ENCODE peak calls at places on chromosomes 6 and 20, in seven cellular contexts. One of them, this sample, is unnamed.

GRCh38 chr6:140858381-140858971 is 1274.2 kb upstream of the GJE1 start:
- DNase-seq in HEK293T: no peak
- DNase-seq in effector CD4-positive, alpha-beta T cell: no peak
- DNase-seq in NCI-H2107: no peak
- DNase-seq in cardiac fibroblast: no peak
- DNase-seq in Kasumi-1: no peak
- DNase-seq in fibroblast of lung: peak
- DNase-seq in this sample: no peak

GRCh38 chr6:135537782-135538301 is 40.3 kb upstream of the AHI1 start:
- DNase-seq in HEK293T: no peak
- DNase-seq in NCI-H2107: no peak
- DNase-seq in cardiac fibroblast: peak
- DNase-seq in effector CD4-positive, alpha-beta T cell: no peak
- DNase-seq in fibroblast of lung: peak
- DNase-seq in Kasumi-1: no peak
- DNase-seq in this sample: peak

GRCh38 chr20:51383891-51384510 is 158.5 kb downstream of the NFATC2 start:
- DNase-seq in Kasumi-1: no peak
- DNase-seq in NCI-H2107: no peak
- DNase-seq in effector CD4-positive, alpha-beta T cell: no peak
- DNase-seq in cardiac fibroblast: no peak
- DNase-seq in HEK293T: no peak
- DNase-seq in fibroblast of lung: no peak
- DNase-seq in this sample: no peak

GRCh38 chr6:134725590-134725989 is 224.3 kb downstream of the ALDH8A1 start:
- DNase-seq in effector CD4-positive, alpha-beta T cell: no peak
- DNase-seq in Kasumi-1: no peak
- DNase-seq in NCI-H2107: no peak
- DNase-seq in cardiac fibroblast: no peak
- DNase-seq in fibroblast of lung: no peak
- DNase-seq in HEK293T: no peak
- DNase-seq in this sample: no peak

GRCh38 chr6:53794073-53794719 is 609 bp upstream of the LRRC1 start:
- DNase-seq in Kasumi-1: peak
- DNase-seq in NCI-H2107: no peak
- DNase-seq in fibroblast of lung: peak
- DNase-seq in HEK293T: peak
- DNase-seq in cardiac fibroblast: peak
- DNase-seq in effector CD4-positive, alpha-beta T cell: peak
- DNase-seq in this sample: peak

GRCh38 chr6:116557863-116558262 is 4.3 kb downstream of the CALHM4 start:
- DNase-seq in cardiac fibroblast: peak
- DNase-seq in Kasumi-1: no peak
- DNase-seq in NCI-H2107: no peak
- DNase-seq in effector CD4-positive, alpha-beta T cell: no peak
- DNase-seq in HEK293T: no peak
- DNase-seq in fibroblast of lung: peak
- DNase-seq in this sample: no peak

GRCh38 chr6:108359901-108360882 is 65.3 kb downstream of the AFG1L start:
- DNase-seq in HEK293T: no peak
- DNase-seq in fibroblast of lung: peak
- DNase-seq in effector CD4-positive, alpha-beta T cell: no peak
- DNase-seq in cardiac fibroblast: peak
- DNase-seq in NCI-H2107: no peak
- DNase-seq in Kasumi-1: peak
- DNase-seq in this sample: no peak

GRCh38 chr6:29661071-29661470 is 4.2 kb downstream of the MOG start:
- DNase-seq in effector CD4-positive, alpha-beta T cell: no peak
- DNase-seq in NCI-H2107: no peak
- DNase-seq in cardiac fibroblast: no peak
- DNase-seq in HEK293T: no peak
- DNase-seq in Kasumi-1: no peak
- DNase-seq in fibroblast of lung: no peak
- DNase-seq in this sample: no peak

GRCh38 chr20:24491043-24491756 is 21.8 kb downstream of the SYNDIG1 start:
- DNase-seq in HEK293T: no peak
- DNase-seq in effector CD4-positive, alpha-beta T cell: no peak
- DNase-seq in fibroblast of lung: peak
- DNase-seq in NCI-H2107: no peak
- DNase-seq in cardiac fibroblast: no peak
- DNase-seq in Kasumi-1: no peak
- DNase-seq in this sample: no peak

GRCh38 chr6:41504526-41505021 is 41.6 kb upstream of the FOXP4 start:
- DNase-seq in effector CD4-positive, alpha-beta T cell: no peak
- DNase-seq in Kasumi-1: no peak
- DNase-seq in NCI-H2107: no peak
- DNase-seq in HEK293T: no peak
- DNase-seq in fibroblast of lung: peak
- DNase-seq in cardiac fibroblast: no peak
- DNase-seq in this sample: no peak

GRCh38 chr20:44736170-44737021 is 9.3 kb upstream of the KCNK15 start:
- DNase-seq in cardiac fibroblast: peak
- DNase-seq in NCI-H2107: no peak
- DNase-seq in HEK293T: peak
- DNase-seq in fibroblast of lung: peak
- DNase-seq in effector CD4-positive, alpha-beta T cell: no peak
- DNase-seq in Kasumi-1: peak
- DNase-seq in this sample: peak

GRCh38 chr20:50471231-50471630 is 39.0 kb upstream of the PTPN1 start:
- DNase-seq in cardiac fibroblast: no peak
- DNase-seq in effector CD4-positive, alpha-beta T cell: no peak
- DNase-seq in NCI-H2107: no peak
- DNase-seq in HEK293T: no peak
- DNase-seq in Kasumi-1: no peak
- DNase-seq in fibroblast of lung: no peak
- DNase-seq in this sample: no peak

GRCh38 chr20:48380661-48381060 is 447.1 kb downstream of the PREX1 start:
- DNase-seq in Kasumi-1: no peak
- DNase-seq in cardiac fibroblast: no peak
- DNase-seq in fibroblast of lung: no peak
- DNase-seq in NCI-H2107: no peak
- DNase-seq in effector CD4-positive, alpha-beta T cell: no peak
- DNase-seq in HEK293T: no peak
- DNase-seq in this sample: no peak

GRCh38 chr6:17394192-17394611 is 807 bp downstream of the CAP2 start:
- DNase-seq in NCI-H2107: no peak
- DNase-seq in effector CD4-positive, alpha-beta T cell: no peak
- DNase-seq in cardiac fibroblast: peak
- DNase-seq in Kasumi-1: peak
- DNase-seq in HEK293T: peak
- DNase-seq in fibroblast of lung: peak
- DNase-seq in this sample: peak

GRCh38 chr20:10419550-10420133 is 14.4 kb downstream of the MKKS start:
- DNase-seq in Kasumi-1: no peak
- DNase-seq in effector CD4-positive, alpha-beta T cell: no peak
- DNase-seq in cardiac fibroblast: no peak
- DNase-seq in NCI-H2107: no peak
- DNase-seq in fibroblast of lung: peak
- DNase-seq in HEK293T: no peak
- DNase-seq in this sample: no peak

GRCh38 chr20:41247523-41248370 is 69.8 kb downstream of the ZHX3 start:
- DNase-seq in fibroblast of lung: peak
- DNase-seq in NCI-H2107: no peak
- DNase-seq in Kasumi-1: no peak
- DNase-seq in cardiac fibroblast: no peak
- DNase-seq in effector CD4-positive, alpha-beta T cell: no peak
- DNase-seq in HEK293T: no peak
- DNase-seq in this sample: no peak

GRCh38 chr20:1335961-1336698 is 7.2 kb upstream of the SDCBP2 start:
- DNase-seq in cardiac fibroblast: no peak
- DNase-seq in NCI-H2107: no peak
- DNase-seq in HEK293T: no peak
- DNase-seq in effector CD4-positive, alpha-beta T cell: no peak
- DNase-seq in Kasumi-1: no peak
- DNase-seq in fibroblast of lung: no peak
- DNase-seq in this sample: peak

GRCh38 chr6:45780523-45780922 is 235.1 kb downstream of the CLIC5 start:
- DNase-seq in Kasumi-1: no peak
- DNase-seq in effector CD4-positive, alpha-beta T cell: no peak
- DNase-seq in HEK293T: no peak
- DNase-seq in fibroblast of lung: no peak
- DNase-seq in cardiac fibroblast: no peak
- DNase-seq in NCI-H2107: no peak
- DNase-seq in this sample: no peak

GRCh38 chr6:2221724-2222274 is 23.6 kb downstream of the GMDS start:
- DNase-seq in NCI-H2107: no peak
- DNase-seq in cardiac fibroblast: no peak
- DNase-seq in HEK293T: no peak
- DNase-seq in Kasumi-1: no peak
- DNase-seq in fibroblast of lung: no peak
- DNase-seq in effector CD4-positive, alpha-beta T cell: no peak
- DNase-seq in this sample: no peak

This sample was measured in activated naive CD4-positive, alpha-beta T cell treated with anti-CD3 and anti-CD28 coated beads for 36 hours.